ENCODE peak calls at places on chromosome 5, in eight cellular contexts. I, Y, G, L, M, Z, H and Q are unnamed samples.

GRCh38 chr5:78544531-78545200 is 103.9 kb downstream of the LHFPL2 start:
- DNase-seq in Y (no peak), I (no peak), H (no peak), L (peak), Z (no peak), M (no peak), G (no peak), Q (no peak)

GRCh38 chr5:105639068-105639467 is 2031.7 kb downstream of the EFNA5 start:
- DNase-seq in Y (no peak), H (no peak), L (no peak), G (no peak), M (no peak), I (no peak), Z (no peak), Q (no peak)

GRCh38 chr5:18433336-18433735 is 799.1 kb downstream of the TAF11L14 start:
- DNase-seq in M (no peak), L (no peak), H (no peak), Y (no peak), Z (no peak), G (no peak), I (no peak), Q (no peak)

GRCh38 chr5:143229896-143230675 is 173.4 kb downstream of the NR3C1 start:
- DNase-seq in L (no peak), H (no peak), M (no peak), I (peak), G (peak), Y (no peak), Z (no peak), Q (no peak)

GRCh38 chr5:43110606-43111170 is 10.0 kb upstream of the ZNF131 start:
- DNase-seq in H (no peak), Z (no peak), Y (no peak), M (no peak), I (no peak), G (peak), L (no peak), Q (no peak)

GRCh38 chr5:56977822-56978221 is 25.9 kb upstream of the MIER3 start:
- DNase-seq in H (no peak), Z (no peak), G (no peak), Y (no peak), L (no peak), I (no peak), M (no peak), Q (no peak)

GRCh38 chr5:54738118-54738972 is 220.8 kb downstream of the SNX18 start:
- DNase-seq in Y (no peak), G (no peak), H (peak), Z (no peak), L (peak), M (no peak), I (no peak), Q (no peak)

GRCh38 chr5:176481659-176482213 is 33.6 kb downstream of the FAF2 start:
- DNase-seq in L (no peak), M (no peak), G (no peak), Z (no peak), H (no peak), I (no peak), Y (no peak), Q (no peak)

GRCh38 chr5:180739958-180740357 is at the start of gene OR2Y1:
- DNase-seq in M (no peak), I (no peak), L (no peak), H (no peak), Z (no peak), G (no peak), Y (no peak), Q (no peak)

GRCh38 chr5:35320029-35320428 is 89.7 kb upstream of the PRLR start:
- DNase-seq in I (no peak), L (no peak), M (no peak), H (no peak), Z (no peak), Y (no peak), G (no peak), Q (no peak)

GRCh38 chr5:67240846-67241245 is 44.2 kb upstream of the CD180 start:
- DNase-seq in L (no peak), Y (no peak), Z (no peak), M (no peak), H (no peak), I (no peak), G (no peak), Q (no peak)

GRCh38 chr5:31581498-31582099 is 49.5 kb downstream of the C5orf22 start:
- DNase-seq in Z (peak), Y (no peak), M (no peak), G (no peak), H (no peak), I (peak), L (peak), Q (peak)

GRCh38 chr5:148962200-148962550 is 100.7 kb downstream of the SH3TC2 start:
- DNase-seq in Z (no peak), H (no peak), Y (no peak), I (no peak), L (no peak), M (no peak), G (no peak), Q (no peak)

GRCh38 chr5:23440703-23441102 is 66.7 kb upstream of the PRDM9 start:
- DNase-seq in Z (no peak), G (no peak), M (no peak), Y (no peak), I (no peak), H (no peak), L (no peak), Q (no peak)

GRCh38 chr5:148739524-148739923 is 85.2 kb upstream of the HTR4 start:
- DNase-seq in Y (no peak), I (no peak), L (peak), M (no peak), H (no peak), G (no peak), Z (no peak), Q (no peak)

GRCh38 chr5:15929616-15930303 is 249.8 kb downstream of the MARCHF11 start:
- DNase-seq in I (peak), M (no peak), Z (no peak), Y (no peak), G (no peak), H (no peak), L (peak), Q (no peak)

GRCh38 chr5:37272564-37272963 is 23.4 kb upstream of the CPLANE1 start:
- DNase-seq in I (no peak), M (no peak), H (no peak), Z (no peak), G (no peak), L (peak), Y (no peak), Q (no peak)

GRCh38 chr5:78621269-78621871 is 27.2 kb downstream of the LHFPL2 start:
- DNase-seq in M (no peak), Y (no peak), G (no peak), Z (no peak), I (no peak), H (no peak), L (no peak), Q (no peak)

GRCh38 chr5:144121577-144121976 is 48.9 kb downstream of the YIPF5 start:
- DNase-seq in H (no peak), I (no peak), M (no peak), Y (no peak), L (peak), G (no peak), Z (no peak), Q (no peak)

GRCh38 chr5:169013846-169014245 is 287.1 kb downstream of the SLIT3 start:
- DNase-seq in H (no peak), Y (no peak), G (no peak), L (no peak), Z (no peak), M (no peak), I (peak), Q (no peak)

GRCh38 chr5:84437673-84438315 is 53.1 kb upstream of the EDIL3 start:
- DNase-seq in Y (no peak), L (peak), Z (no peak), I (peak), H (no peak), G (no peak), M (no peak), Q (peak)

GRCh38 chr5:138981606-138982005 is 106.5 kb upstream of the LRRTM2 start:
- DNase-seq in M (no peak), H (no peak), I (no peak), L (peak), G (peak), Y (no peak), Z (no peak), Q (no peak)